ENCODE peak calls at places on chromosomes 11 and 22, in seven cellular contexts. One of them, this sample, is unnamed.

GRCh38 chr11:103047837-103048236 is 44.1 kb downstream of the DCUN1D5 start:
- DNase-seq in astrocyte: no peak
- DNase-seq in mesothelial cell of epicardium: no peak
- DNase-seq in uterus: no peak
- DNase-seq in AG10803: no peak
- DNase-seq in endothelial cell: no peak
- DNase-seq in fibroblast of the aortic adventitia: peak; percentile 11
- DNase-seq in this sample: no peak

GRCh38 chr22:28341001-28341400 is 338.6 kb downstream of the TTC28 start:
- DNase-seq in astrocyte: peak; percentile 57
- DNase-seq in mesothelial cell of epicardium: no peak
- DNase-seq in uterus: no peak
- DNase-seq in AG10803: peak; percentile 64
- DNase-seq in endothelial cell: no peak
- DNase-seq in fibroblast of the aortic adventitia: peak; percentile 53
- DNase-seq in this sample: peak; percentile 1

GRCh38 chr11:46356911-46357482 is 9.7 kb downstream of the DGKZ start:
- DNase-seq in astrocyte: peak; percentile 29
- DNase-seq in mesothelial cell of epicardium: no peak
- DNase-seq in uterus: no peak
- DNase-seq in AG10803: peak; percentile 48
- DNase-seq in endothelial cell: no peak
- DNase-seq in fibroblast of the aortic adventitia: peak; percentile 51
- DNase-seq in this sample: no peak

GRCh38 chr11:62923634-62924411 is 2.7 kb upstream of the CHRM1 start:
- DNase-seq in astrocyte: no peak
- DNase-seq in mesothelial cell of epicardium: no peak
- DNase-seq in uterus: no peak
- DNase-seq in AG10803: no peak
- DNase-seq in endothelial cell: no peak
- DNase-seq in fibroblast of the aortic adventitia: no peak
- DNase-seq in this sample: no peak

GRCh38 chr22:19694696-19695095 is 19.6 kb upstream of the SEPTIN5 start:
- DNase-seq in astrocyte: no peak
- DNase-seq in mesothelial cell of epicardium: no peak
- DNase-seq in uterus: no peak
- DNase-seq in AG10803: no peak
- DNase-seq in endothelial cell: no peak
- DNase-seq in fibroblast of the aortic adventitia: no peak
- DNase-seq in this sample: no peak

GRCh38 chr11:114775849-114776621 is 97.7 kb downstream of the NXPE2 start:
- DNase-seq in astrocyte: no peak
- DNase-seq in mesothelial cell of epicardium: no peak
- DNase-seq in uterus: no peak
- DNase-seq in AG10803: no peak
- DNase-seq in endothelial cell: no peak
- DNase-seq in fibroblast of the aortic adventitia: no peak
- DNase-seq in this sample: no peak

GRCh38 chr11:47185305-47186075 is 744 bp downstream of the PACSIN3 start:
- DNase-seq in astrocyte: no peak
- DNase-seq in mesothelial cell of epicardium: peak; percentile 57
- DNase-seq in uterus: peak; percentile 70
- DNase-seq in AG10803: peak; percentile 26
- DNase-seq in endothelial cell: peak; percentile 30
- DNase-seq in fibroblast of the aortic adventitia: no peak
- DNase-seq in this sample: peak; percentile 22

GRCh38 chr11:1924646-1925372 is 5.3 kb downstream of the TNNT3 start:
- DNase-seq in astrocyte: no peak
- DNase-seq in mesothelial cell of epicardium: no peak
- DNase-seq in uterus: no peak
- DNase-seq in AG10803: no peak
- DNase-seq in endothelial cell: no peak
- DNase-seq in fibroblast of the aortic adventitia: no peak
- DNase-seq in this sample: no peak

GRCh38 chr11:2577071-2578005 is 122.5 kb downstream of the KCNQ1OT1 start:
- DNase-seq in astrocyte: no peak
- DNase-seq in mesothelial cell of epicardium: peak; percentile 38
- DNase-seq in uterus: peak; percentile 10
- DNase-seq in AG10803: no peak
- DNase-seq in endothelial cell: no peak
- DNase-seq in fibroblast of the aortic adventitia: no peak
- DNase-seq in this sample: no peak

GRCh38 chr11:119493712-119494111 is 70.7 kb upstream of the THY1 start:
- DNase-seq in astrocyte: no peak
- DNase-seq in mesothelial cell of epicardium: peak; percentile 79
- DNase-seq in uterus: no peak
- DNase-seq in AG10803: peak; percentile 13
- DNase-seq in endothelial cell: peak; percentile 54
- DNase-seq in fibroblast of the aortic adventitia: peak; percentile 36
- DNase-seq in this sample: no peak

GRCh38 chr11:68365943-68366435 is 53.6 kb downstream of the LRP5 start:
- DNase-seq in astrocyte: no peak
- DNase-seq in mesothelial cell of epicardium: no peak
- DNase-seq in uterus: no peak
- DNase-seq in AG10803: no peak
- DNase-seq in endothelial cell: no peak
- DNase-seq in fibroblast of the aortic adventitia: no peak
- DNase-seq in this sample: no peak

GRCh38 chr11:31802990-31803812 is 7.9 kb downstream of the PAX6 start:
- DNase-seq in astrocyte: peak; percentile 44
- DNase-seq in mesothelial cell of epicardium: no peak
- DNase-seq in uterus: no peak
- DNase-seq in AG10803: no peak
- DNase-seq in endothelial cell: no peak
- DNase-seq in fibroblast of the aortic adventitia: no peak
- DNase-seq in this sample: no peak

GRCh38 chr22:26479043-26479791 is 4.4 kb downstream of the HPS4 start:
- DNase-seq in astrocyte: no peak
- DNase-seq in mesothelial cell of epicardium: no peak
- DNase-seq in uterus: no peak
- DNase-seq in AG10803: no peak
- DNase-seq in endothelial cell: no peak
- DNase-seq in fibroblast of the aortic adventitia: no peak
- DNase-seq in this sample: no peak

DNA sequence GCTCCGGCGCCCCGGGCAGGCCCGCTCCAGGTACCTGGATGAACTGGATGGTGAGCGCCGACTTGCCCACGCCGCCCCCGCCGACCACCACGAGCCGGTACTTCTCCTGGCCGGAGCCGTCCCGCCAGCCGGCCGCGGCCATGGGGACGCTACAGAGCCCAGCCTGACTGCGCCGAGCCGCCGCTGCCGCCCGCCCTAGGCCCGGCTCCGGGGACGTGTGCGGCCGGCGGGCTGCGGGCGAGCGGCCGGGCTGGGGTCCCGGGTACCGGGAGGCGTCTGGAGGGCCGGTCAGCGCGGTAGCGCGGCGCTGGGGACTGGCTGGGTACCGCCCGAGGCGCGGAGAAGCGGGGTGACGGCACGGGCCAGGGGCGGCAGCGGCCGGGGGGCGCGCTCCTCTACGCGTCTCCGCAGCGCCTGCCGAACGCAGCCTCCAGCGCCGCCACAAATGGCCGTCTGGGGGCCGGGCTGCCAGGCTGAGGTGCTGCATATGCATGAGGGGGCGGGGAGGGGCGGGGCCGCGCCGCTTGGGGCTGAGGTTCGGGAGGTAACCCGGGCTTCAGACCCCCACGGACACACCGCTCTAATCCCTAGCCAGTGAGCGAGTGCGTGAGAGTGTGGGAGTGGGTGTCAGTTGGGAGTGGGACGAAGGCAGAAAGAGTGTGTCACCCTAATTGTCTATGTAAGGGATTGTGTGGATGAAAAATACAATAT is at the start of gene RRAS2:
- DNase-seq in astrocyte: peak; percentile 53
- DNase-seq in mesothelial cell of epicardium: peak; percentile 84
- DNase-seq in uterus: peak; percentile 69
- DNase-seq in AG10803: peak; percentile 70
- DNase-seq in endothelial cell: peak; percentile 80
- DNase-seq in fibroblast of the aortic adventitia: peak; percentile 56
- DNase-seq in this sample: peak; percentile 52
- TF ChIP-seq CTCF in astrocyte: no peak
- TF ChIP-seq CTCF in mesothelial cell of epicardium: no peak
- TF ChIP-seq CTCF in uterus: no peak
- TF ChIP-seq CTCF in AG10803: no peak
- TF ChIP-seq CTCF in endothelial cell: no peak
- TF ChIP-seq CTCF in fibroblast of the aortic adventitia: no peak
- TF ChIP-seq CTCF in this sample: peak; percentile 32

GRCh38 chr11:117806906-117807305 is 9.9 kb upstream of the DSCAML1 start:
- DNase-seq in astrocyte: no peak
- DNase-seq in mesothelial cell of epicardium: no peak
- DNase-seq in uterus: no peak
- DNase-seq in AG10803: no peak
- DNase-seq in endothelial cell: no peak
- DNase-seq in fibroblast of the aortic adventitia: no peak
- DNase-seq in this sample: no peak

GRCh38 chr11:117809236-117810055 is 12.4 kb upstream of the DSCAML1 start:
- DNase-seq in astrocyte: no peak
- DNase-seq in mesothelial cell of epicardium: peak; percentile 71
- DNase-seq in uterus: peak; percentile 63
- DNase-seq in AG10803: peak; percentile 40
- DNase-seq in endothelial cell: peak; percentile 78
- DNase-seq in fibroblast of the aortic adventitia: peak; percentile 25
- DNase-seq in this sample: peak; percentile 42

GRCh38 chr11:117808768-117809167 is 11.8 kb upstream of the DSCAML1 start:
- DNase-seq in astrocyte: no peak
- DNase-seq in mesothelial cell of epicardium: no peak
- DNase-seq in uterus: no peak
- DNase-seq in AG10803: no peak
- DNase-seq in endothelial cell: no peak
- DNase-seq in fibroblast of the aortic adventitia: no peak
- DNase-seq in this sample: no peak

GRCh38 chr11:117805048-117805447 is 8.0 kb upstream of the DSCAML1 start:
- DNase-seq in astrocyte: no peak
- DNase-seq in mesothelial cell of epicardium: no peak
- DNase-seq in uterus: no peak
- DNase-seq in AG10803: no peak
- DNase-seq in endothelial cell: no peak
- DNase-seq in fibroblast of the aortic adventitia: no peak
- DNase-seq in this sample: no peak

GRCh38 chr11:117807482-117808272 is 10.7 kb upstream of the DSCAML1 start:
- DNase-seq in astrocyte: no peak
- DNase-seq in mesothelial cell of epicardium: peak; percentile 84
- DNase-seq in uterus: peak; percentile 86
- DNase-seq in AG10803: peak; percentile 51
- DNase-seq in endothelial cell: peak; percentile 73
- DNase-seq in fibroblast of the aortic adventitia: peak; percentile 78
- DNase-seq in this sample: peak; percentile 35
- TF ChIP-seq CTCF in astrocyte: peak; percentile 88
- TF ChIP-seq CTCF in mesothelial cell of epicardium: peak; percentile 97
- TF ChIP-seq CTCF in uterus: peak; percentile 87
- TF ChIP-seq CTCF in AG10803: peak; percentile 89
- TF ChIP-seq CTCF in endothelial cell: peak; percentile 94
- TF ChIP-seq CTCF in fibroblast of the aortic adventitia: peak; percentile 88
- TF ChIP-seq CTCF in this sample: peak; percentile 95

GRCh38 chr22:36171941-36172340 is 11.4 kb upstream of the APOL3 start:
- DNase-seq in astrocyte: no peak
- DNase-seq in mesothelial cell of epicardium: no peak
- DNase-seq in uterus: no peak
- DNase-seq in AG10803: no peak
- DNase-seq in endothelial cell: no peak
- DNase-seq in fibroblast of the aortic adventitia: no peak
- DNase-seq in this sample: no peak

GRCh38 chr22:36177160-36177559 is 16.6 kb upstream of the APOL3 start:
- DNase-seq in astrocyte: no peak
- DNase-seq in mesothelial cell of epicardium: no peak
- DNase-seq in uterus: no peak
- DNase-seq in AG10803: no peak
- DNase-seq in endothelial cell: no peak
- DNase-seq in fibroblast of the aortic adventitia: no peak
- DNase-seq in this sample: no peak

GRCh38 chr22:36180038-36180880 is 19.7 kb upstream of the APOL3 start:
- DNase-seq in astrocyte: no peak
- DNase-seq in mesothelial cell of epicardium: peak; percentile 74
- DNase-seq in uterus: peak; percentile 89
- DNase-seq in AG10803: peak; percentile 61
- DNase-seq in endothelial cell: peak; percentile 91
- DNase-seq in fibroblast of the aortic adventitia: peak; percentile 78
- DNase-seq in this sample: peak; percentile 45

GRCh38 chr22:36180928-36181327 is 20.4 kb upstream of the APOL3 start:
- DNase-seq in astrocyte: no peak
- DNase-seq in mesothelial cell of epicardium: no peak
- DNase-seq in uterus: no peak
- DNase-seq in AG10803: no peak
- DNase-seq in endothelial cell: no peak
- DNase-seq in fibroblast of the aortic adventitia: no peak
- DNase-seq in this sample: no peak

GRCh38 chr22:36175892-36176291 is 15.3 kb upstream of the APOL3 start:
- DNase-seq in astrocyte: no peak
- DNase-seq in mesothelial cell of epicardium: no peak
- DNase-seq in uterus: no peak
- DNase-seq in AG10803: no peak
- DNase-seq in endothelial cell: no peak
- DNase-seq in fibroblast of the aortic adventitia: no peak
- DNase-seq in this sample: no peak
- TF ChIP-seq CTCF in astrocyte: no peak
- TF ChIP-seq CTCF in mesothelial cell of epicardium: peak; percentile 23
- TF ChIP-seq CTCF in uterus: no peak
- TF ChIP-seq CTCF in AG10803: no peak
- TF ChIP-seq CTCF in endothelial cell: peak; percentile 32
- TF ChIP-seq CTCF in fibroblast of the aortic adventitia: no peak
- TF ChIP-seq CTCF in this sample: peak; percentile 54

GRCh38 chr11:117197516-117198456 is 1.4 kb upstream of the TAGLN start:
- DNase-seq in astrocyte: no peak
- DNase-seq in mesothelial cell of epicardium: peak; percentile 60
- DNase-seq in uterus: peak; percentile 86
- DNase-seq in AG10803: no peak
- DNase-seq in endothelial cell: peak; percentile 69
- DNase-seq in fibroblast of the aortic adventitia: no peak
- DNase-seq in this sample: no peak
- TF ChIP-seq CTCF in astrocyte: peak; percentile 40
- TF ChIP-seq CTCF in mesothelial cell of epicardium: no peak
- TF ChIP-seq CTCF in uterus: peak; percentile 72
- TF ChIP-seq CTCF in AG10803: peak; percentile 45
- TF ChIP-seq CTCF in endothelial cell: peak; percentile 44
- TF ChIP-seq CTCF in fibroblast of the aortic adventitia: peak; percentile 50
- TF ChIP-seq CTCF in this sample: peak; percentile 70